ENCODE peak calls at places on chromosomes 2 and 18, in ten cellular contexts. W is heart left ventricle, B is astrocyte, T is left ventricle myocardium inferior, U is HL-60, K is psoas muscle, L is hepatocyte, A is kidney, P is tibial nerve, R is neural progenitor cell. Z is an unnamed sample.

GRCh38 chr2:120710256-120710655 is 25.4 kb upstream of the GLI2 start:
- DNase-seq in W (no peak), B (peak), T (no peak), U (no peak), K (no peak), L (no peak), A (no peak), P (peak), R (no peak), Z (peak)

GRCh38 chr2:128321784-128322650 is 3.3 kb upstream of the HS6ST1 start:
- DNase-seq in W (peak), B (peak), T (peak), U (peak), K (peak), L (peak), A (peak), P (peak), R (peak), Z (peak)

GRCh38 chr2:200742426-200742825 is 69.3 kb upstream of the BZW1 start:
- DNase-seq in W (peak), B (peak), T (peak), U (no peak), K (peak), L (no peak), A (peak), P (peak), R (no peak), Z (peak)

GRCh38 chr2:159131882-159132281 is 154.6 kb downstream of the WDSUB1 start:
- DNase-seq in W (no peak), B (peak), T (no peak), U (no peak), K (no peak), L (peak), A (no peak), P (no peak), R (no peak), Z (peak)

GRCh38 chr18:68233043-68233442 is 481.9 kb downstream of the TMX3 start:
- DNase-seq in W (no peak), B (no peak), T (no peak), U (no peak), K (no peak), L (no peak), A (no peak), P (no peak), R (no peak), Z (no peak)

GRCh38 chr2:71379086-71379485 is 47.5 kb downstream of the ZNF638 start:
- DNase-seq in W (no peak), B (peak), T (no peak), U (no peak), K (no peak), L (peak), A (no peak), P (no peak), R (no peak), Z (peak)

GRCh38 chr18:49185636-49186035 is 234.9 kb upstream of the SMAD7 start:
- DNase-seq in W (no peak), B (no peak), T (no peak), U (no peak), K (no peak), L (no peak), A (no peak), P (no peak), R (no peak), Z (peak)

GRCh38 chr2:217909156-217909820 is 93.5 kb downstream of the TNS1 start:
- DNase-seq in W (peak), B (no peak), T (no peak), U (no peak), K (peak), L (no peak), A (no peak), P (no peak), R (no peak), Z (no peak)

GRCh38 chr2:40244251-40245010 is 207.5 kb downstream of the SLC8A1 start:
- DNase-seq in W (peak), B (peak), T (peak), U (peak), K (peak), L (peak), A (peak), P (peak), R (peak), Z (peak)

GRCh38 chr2:166148811-166149400 is 21.1 kb upstream of the SCN1A start:
- DNase-seq in W (peak), B (no peak), T (peak), U (no peak), K (no peak), L (no peak), A (no peak), P (no peak), R (no peak), Z (no peak)

GRCh38 chr2:157473585-157473984 is 29.7 kb upstream of the CYTIP start:
- DNase-seq in W (no peak), B (no peak), T (no peak), U (no peak), K (no peak), L (no peak), A (no peak), P (no peak), R (no peak), Z (peak)

GRCh38 chr2:126802774-126803421 is 95.8 kb upstream of the TEX51 start:
- DNase-seq in W (no peak), B (no peak), T (no peak), U (no peak), K (no peak), L (no peak), A (no peak), P (no peak), R (no peak), Z (no peak)

GRCh38 chr18:45690975-45691815 is 32.8 kb upstream of the SLC14A1 start:
- DNase-seq in W (peak), B (peak), T (peak), U (peak), K (peak), L (peak), A (peak), P (peak), R (peak), Z (peak)

GRCh38 chr2:111029135-111029927 is 91.4 kb upstream of the BCL2L11 start:
- DNase-seq in W (no peak), B (no peak), T (no peak), U (peak), K (no peak), L (no peak), A (no peak), P (no peak), R (no peak), Z (no peak)

GRCh38 chr2:213995400-213996105 is 415.3 kb upstream of the VWC2L start:
- DNase-seq in W (no peak), B (peak), T (no peak), U (no peak), K (no peak), L (no peak), A (no peak), P (no peak), R (no peak), Z (peak)

GRCh38 chr2:173934895-173935294 is 30.3 kb downstream of the SP3 start:
- DNase-seq in W (no peak), B (no peak), T (no peak), U (no peak), K (no peak), L (no peak), A (no peak), P (no peak), R (no peak), Z (no peak)

GRCh38 chr18:8478166-8478967 is 130.9 kb upstream of the RAB12 start:
- DNase-seq in W (peak), B (peak), T (peak), U (peak), K (peak), L (peak), A (peak), P (peak), R (peak), Z (peak)

GRCh38 chr18:46071615-46071893 is 506 bp downstream of the PSTPIP2 start:
- DNase-seq in W (no peak), B (no peak), T (no peak), U (no peak), K (no peak), L (no peak), A (no peak), P (no peak), R (peak), Z (no peak)

GRCh38 chr2:105397959-105398521 is 811 bp downstream of the FHL2 start:
- DNase-seq in W (no peak), B (no peak), T (no peak), U (no peak), K (no peak), L (no peak), A (no peak), P (no peak), R (no peak), Z (no peak)

GRCh38 chr2:151380617-151381235 is 23.3 kb downstream of the TNFAIP6 start:
- DNase-seq in W (no peak), B (no peak), T (no peak), U (no peak), K (no peak), L (no peak), A (no peak), P (no peak), R (no peak), Z (no peak)

GRCh38 chr2:152304845-152305244 is 30.1 kb upstream of the FMNL2 start:
- DNase-seq in W (no peak), B (peak), T (no peak), U (no peak), K (no peak), L (no peak), A (no peak), P (no peak), R (no peak), Z (no peak)

GRCh38 chr2:50950996-50951395 is 80.9 kb downstream of the NRXN1 start:
- DNase-seq in W (no peak), B (no peak), T (no peak), U (no peak), K (no peak), L (no peak), A (no peak), P (no peak), R (no peak), Z (no peak)

GRCh38 chr2:241721852-241722251 is 12.6 kb upstream of the D2HGDH start:
- DNase-seq in W (no peak), B (no peak), T (no peak), U (no peak), K (no peak), L (no peak), A (no peak), P (no peak), R (no peak), Z (no peak)

GRCh38 chr2:241726459-241726858 is 8.0 kb upstream of the D2HGDH start:
- DNase-seq in W (peak), B (no peak), T (no peak), U (no peak), K (no peak), L (no peak), A (no peak), P (no peak), R (no peak), Z (no peak)

GRCh38 chr2:241724975-241725870 is 9.2 kb upstream of the D2HGDH start:
- DNase-seq in W (peak), B (no peak), T (no peak), U (peak), K (no peak), L (no peak), A (no peak), P (no peak), R (no peak), Z (no peak)

GRCh38 chr2:241722896-241723454 is 11.5 kb upstream of the D2HGDH start:
- DNase-seq in W (no peak), B (no peak), T (no peak), U (no peak), K (no peak), L (no peak), A (no peak), P (no peak), R (no peak), Z (no peak)

GRCh38 chr2:241724259-241724974 is 10.0 kb upstream of the D2HGDH start:
- DNase-seq in W (peak), B (no peak), T (no peak), U (no peak), K (no peak), L (no peak), A (no peak), P (no peak), R (no peak), Z (no peak)
- TF ChIP-seq CTCF in W (peak), B (no peak), T (peak), U (no peak), K (peak), L (no peak), A (peak), P (no peak), R (peak), Z (peak)

DNA sequence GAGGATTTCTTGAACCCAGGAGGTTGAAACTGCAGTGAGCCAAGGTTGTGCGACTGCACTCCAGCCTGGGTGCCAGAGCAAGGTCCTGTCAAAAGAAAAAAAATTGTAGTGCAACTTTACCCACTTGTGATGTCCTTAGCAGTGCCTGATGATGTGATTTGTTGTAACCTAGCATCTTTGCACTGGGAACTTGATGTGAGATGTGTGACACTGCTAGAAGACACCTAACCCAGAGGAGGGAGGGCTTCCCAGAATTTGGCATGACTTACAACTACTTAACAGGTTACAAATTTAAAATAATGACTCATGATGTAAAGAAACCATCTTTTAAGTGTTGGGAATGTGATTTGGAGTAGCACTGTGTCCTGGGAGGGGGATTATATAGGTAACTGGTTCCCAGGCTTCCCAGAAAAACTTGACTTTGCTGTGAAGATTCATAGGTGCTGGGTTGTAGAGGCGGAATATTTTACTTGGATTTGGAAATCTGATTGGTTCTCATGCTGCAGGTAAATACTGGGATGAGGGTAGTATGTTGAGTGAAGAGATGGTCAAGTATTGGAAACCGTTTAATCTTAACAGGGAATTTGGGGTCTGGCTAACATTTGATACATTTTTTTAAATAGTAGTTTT is 3.7 kb downstream of the EEF1B2 start:
- DNase-seq in W (no peak), B (no peak), T (no peak), U (no peak), K (no peak), L (no peak), A (no peak), P (no peak), R (no peak), Z (peak)
- H3K4me3 ChIP-seq in W (no peak), B (no peak), T (no peak), U (no peak), K (no peak), L (no peak), A (no peak), P (no peak), R (no peak), Z (no peak)

GRCh38 chr2:113963965-113964364 is 74.1 kb downstream of the ACTR3 start:
- DNase-seq in W (no peak), B (no peak), T (no peak), U (no peak), K (no peak), L (no peak), A (no peak), P (no peak), R (no peak), Z (no peak)
- TF ChIP-seq CTCF in W (no peak), B (no peak), T (no peak), U (no peak), K (no peak), L (peak), A (no peak), P (no peak), R (peak), Z (no peak)

GRCh38 chr2:205925373-205926337 is 160.3 kb downstream of the INO80D start:
- DNase-seq in W (peak), B (peak), T (peak), U (peak), K (peak), L (peak), A (peak), P (peak), R (peak), Z (peak)
- H3K4me3 ChIP-seq in W (peak), B (peak), T (peak), U (peak), K (peak), L (peak), A (peak), P (peak), R (peak), Z (peak)

GRCh38 chr2:30446602-30447148 is 371 bp upstream of the LCLAT1 start:
- DNase-seq in W (no peak), B (peak), T (no peak), U (no peak), K (no peak), L (no peak), A (no peak), P (no peak), R (no peak), Z (no peak)

GRCh38 chr2:30445266-30445821 is 1.7 kb upstream of the LCLAT1 start:
- DNase-seq in W (no peak), B (no peak), T (no peak), U (no peak), K (peak), L (no peak), A (no peak), P (no peak), R (no peak), Z (no peak)

GRCh38 chr2:30450025-30450424 is 3.0 kb downstream of the LCLAT1 start:
- DNase-seq in W (no peak), B (no peak), T (no peak), U (no peak), K (no peak), L (no peak), A (no peak), P (no peak), R (no peak), Z (no peak)

GRCh38 chr2:30448308-30448707 is 1.3 kb downstream of the LCLAT1 start:
- DNase-seq in W (no peak), B (no peak), T (no peak), U (no peak), K (no peak), L (no peak), A (no peak), P (no peak), R (no peak), Z (no peak)

DNA sequence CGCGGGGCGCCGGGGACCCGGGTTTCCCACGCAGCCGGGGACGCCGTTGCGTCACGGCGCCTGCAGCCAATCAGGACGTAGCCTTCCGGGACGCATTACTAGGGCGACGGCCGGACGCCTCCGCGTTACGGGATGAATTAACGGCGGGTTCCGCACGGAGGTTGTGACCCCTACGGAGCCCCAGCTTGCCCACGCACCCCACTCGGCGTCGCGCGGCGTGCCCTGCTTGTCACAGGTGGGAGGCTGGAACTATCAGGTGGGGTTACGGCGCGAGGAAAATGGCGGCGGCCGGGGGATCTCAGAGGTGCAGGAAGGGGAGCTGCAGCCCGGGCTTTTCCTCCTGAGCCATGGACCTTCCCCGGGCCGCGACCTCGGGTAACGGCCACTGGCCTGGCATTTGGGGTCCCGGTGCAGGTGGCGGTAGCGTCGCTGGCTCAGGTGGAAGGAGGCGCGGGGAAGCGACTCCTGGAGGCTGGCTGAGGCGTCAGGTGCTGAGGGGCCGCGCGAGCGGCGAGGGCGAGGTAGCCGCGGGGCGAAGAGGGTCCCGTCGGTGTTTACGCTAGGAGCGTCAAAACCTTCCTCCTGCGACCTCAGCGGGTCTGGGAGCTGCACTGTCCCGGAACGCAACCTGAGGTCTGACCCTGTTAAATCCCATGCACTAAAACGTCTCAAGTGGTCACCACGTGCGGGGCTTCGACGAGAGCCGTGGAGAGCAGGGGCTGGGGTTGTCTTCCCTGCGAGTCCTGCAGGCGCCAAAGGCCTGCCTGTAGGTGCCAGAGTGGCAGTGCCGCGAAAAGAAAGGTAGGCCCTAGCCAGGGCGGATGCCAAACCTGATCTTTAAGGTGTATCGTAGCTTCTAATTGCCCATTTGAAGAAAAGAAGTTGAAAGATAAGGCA is at the start of gene LCLAT1:
- DNase-seq in W (peak), B (peak), T (peak), U (peak), K (peak), L (peak), A (peak), P (peak), R (peak), Z (peak)
- TF ChIP-seq CTCF in W (peak), B (no peak), T (peak), U (no peak), K (no peak), L (peak), A (no peak), P (no peak), R (peak), Z (no peak)

GRCh38 chr2:85524567-85524923 is 14.4 kb upstream of the MAT2A start:
- DNase-seq in W (no peak), B (no peak), T (no peak), U (no peak), K (no peak), L (no peak), A (no peak), P (no peak), R (peak), Z (no peak)

GRCh38 chr2:85525029-85525428 is 13.9 kb upstream of the MAT2A start:
- DNase-seq in W (no peak), B (no peak), T (no peak), U (no peak), K (no peak), L (no peak), A (no peak), P (no peak), R (no peak), Z (no peak)

GRCh38 chr2:85525567-85525966 is 13.4 kb upstream of the MAT2A start:
- DNase-seq in W (no peak), B (no peak), T (no peak), U (no peak), K (no peak), L (no peak), A (no peak), P (no peak), R (no peak), Z (no peak)

GRCh38 chr2:85523062-85523905 is 15.7 kb upstream of the MAT2A start:
- DNase-seq in W (no peak), B (no peak), T (no peak), U (no peak), K (no peak), L (no peak), A (no peak), P (no peak), R (no peak), Z (no peak)

GRCh38 chr2:85523906-85524566 is 14.9 kb upstream of the MAT2A start:
- DNase-seq in W (peak), B (no peak), T (no peak), U (no peak), K (no peak), L (no peak), A (no peak), P (no peak), R (peak), Z (peak)
- H3K4me3 ChIP-seq in W (no peak), B (no peak), T (no peak), U (no peak), K (no peak), L (no peak), A (no peak), P (no peak), R (no peak), Z (no peak)

GRCh38 chr2:170891893-170892292 is 37.2 kb upstream of the GORASP2 start:
- DNase-seq in W (no peak), B (no peak), T (no peak), U (no peak), K (no peak), L (no peak), A (no peak), P (no peak), R (no peak), Z (no peak)

GRCh38 chr2:170887496-170888265 is 41.4 kb upstream of the GORASP2 start:
- DNase-seq in W (no peak), B (peak), T (no peak), U (no peak), K (no peak), L (no peak), A (no peak), P (no peak), R (no peak), Z (no peak)

GRCh38 chr2:170897108-170897507 is 31.9 kb upstream of the GORASP2 start:
- DNase-seq in W (no peak), B (no peak), T (no peak), U (no peak), K (no peak), L (no peak), A (no peak), P (no peak), R (no peak), Z (no peak)

GRCh38 chr2:170895023-170895759 is 33.9 kb upstream of the GORASP2 start:
- DNase-seq in W (no peak), B (peak), T (no peak), U (no peak), K (no peak), L (no peak), A (no peak), P (no peak), R (no peak), Z (peak)

DNA sequence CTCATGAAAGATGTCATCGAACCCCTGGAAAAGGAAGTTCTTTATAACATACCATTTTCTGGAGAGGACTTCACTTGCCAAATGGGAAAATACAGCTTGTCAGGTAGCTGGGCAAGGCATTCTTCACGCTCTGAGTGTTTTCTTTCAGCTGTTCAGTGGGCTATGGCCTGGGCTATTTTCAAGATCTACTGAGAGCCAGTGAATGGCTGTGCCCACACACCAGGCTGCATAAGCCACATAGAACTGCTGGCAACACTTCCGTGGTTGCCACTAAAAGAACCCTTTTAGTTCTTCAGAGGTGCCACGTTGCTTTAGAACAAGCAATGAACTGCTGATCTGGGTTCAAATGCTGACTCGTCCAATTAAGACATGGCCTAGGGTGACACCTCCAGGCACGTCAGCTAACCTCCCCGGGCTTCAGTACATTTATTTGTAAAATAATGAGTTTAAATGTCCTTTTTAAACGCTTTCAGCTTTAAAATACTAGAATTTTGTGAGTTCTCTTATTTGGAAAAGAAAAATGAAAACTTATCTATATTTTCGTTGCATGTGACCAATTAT is 36.6 kb upstream of the GORASP2 start:
- DNase-seq in W (no peak), B (no peak), T (no peak), U (no peak), K (no peak), L (no peak), A (no peak), P (no peak), R (no peak), Z (no peak)
- TF ChIP-seq CTCF in W (no peak), B (no peak), T (no peak), U (no peak), K (no peak), L (no peak), A (no peak), P (no peak), R (no peak), Z (no peak)